ENCODE peak calls at places on chromosomes 4 and X, in nine cellular contexts. L is cardiac muscle cell, H is heart left ventricle, T is upper lobe of right lung, Z is lung, Q is heart right ventricle, S is WTC11, K is left lung, V is Calu3. B is an unnamed sample.

GRCh38 chrX:78105944-78106650 is 2.0 kb downstream of the PGK1 start:
- DNase-seq in L (no peak), H (no peak), T (no peak), Z (no peak), Q (no peak), S (no peak), K (no peak), V (no peak), B (no peak)

GRCh38 chr4:95217197-95217596 is 331.6 kb downstream of the UNC5C start:
- DNase-seq in L (no peak), H (no peak), T (no peak), Z (no peak), Q (no peak), S (no peak), K (no peak), V (no peak), B (no peak)

GRCh38 chr4:19947349-19947748 is 304.4 kb upstream of the SLIT2 start:
- DNase-seq in L (peak; percentile 81), H (no peak), T (no peak), Z (no peak), Q (no peak), S (no peak), K (no peak), V (no peak), B (no peak)

GRCh38 chr4:8820178-8821102 is 51.2 kb downstream of the HMX1 start:
- DNase-seq in L (no peak), H (peak; percentile 10), T (peak; percentile 40), Z (no peak), Q (no peak), S (no peak), K (peak; percentile 70), V (no peak), B (peak; percentile 54)

GRCh38 chrX:55312655-55313054 is 47.9 kb upstream of the PAGE3 start:
- DNase-seq in L (no peak), H (no peak), T (no peak), Z (no peak), Q (no peak), S (no peak), K (no peak), V (no peak), B (no peak)

GRCh38 chr4:1192091-1192492 is 19.7 kb upstream of the SPON2 start:
- DNase-seq in L (peak; percentile 98), H (peak; percentile 89), T (peak; percentile 78), Z (peak; percentile 79), Q (peak; percentile 90), S (no peak), K (peak; percentile 80), V (peak; percentile 66), B (peak; percentile 96)

GRCh38 chr4:73308286-73308685 is 49.7 kb upstream of the ANKRD17 start:
- DNase-seq in L (peak; percentile 55), H (no peak), T (no peak), Z (no peak), Q (no peak), S (no peak), K (no peak), V (no peak), B (no peak)

GRCh38 chr4:89365375-89366170 is 58.0 kb upstream of the GPRIN3 start:
- DNase-seq in L (no peak), H (no peak), T (no peak), Z (no peak), Q (no peak), S (no peak), K (no peak), V (no peak), B (no peak)

GRCh38 chrX:134764202-134764785 is 106.0 kb upstream of the PLAC1 start:
- DNase-seq in L (peak; percentile 25), H (no peak), T (no peak), Z (no peak), Q (no peak), S (no peak), K (no peak), V (peak; percentile 2), B (no peak)

GRCh38 chrX:153768311-153769157 is 4.5 kb downstream of the PLXNB3 start:
- DNase-seq in L (no peak), H (no peak), T (peak; percentile 39), Z (no peak), Q (no peak), S (no peak), K (peak; percentile 43), V (no peak), B (no peak)

GRCh38 chr4:28966982-28967381 is 1753.2 kb upstream of the PCDH7 start:
- DNase-seq in L (peak; percentile 0), H (no peak), T (no peak), Z (no peak), Q (no peak), S (no peak), K (no peak), V (no peak), B (no peak)

GRCh38 chr4:26931961-26932360 is 71.3 kb downstream of the STIM2 start:
- DNase-seq in L (peak; percentile 72), H (no peak), T (no peak), Z (no peak), Q (no peak), S (no peak), K (no peak), V (no peak), B (no peak)

GRCh38 chr4:155025762-155026457 is 182.5 kb upstream of the NPY2R start:
- DNase-seq in L (peak; percentile 81), H (no peak), T (no peak), Z (peak; percentile 31), Q (peak; percentile 6), S (peak; percentile 81), K (no peak), V (peak; percentile 36), B (no peak)

GRCh38 chr4:77044458-77045124 is 31.2 kb downstream of the CCNI start:
- DNase-seq in L (peak; percentile 74), H (no peak), T (no peak), Z (no peak), Q (no peak), S (no peak), K (no peak), V (no peak), B (no peak)

DNA sequence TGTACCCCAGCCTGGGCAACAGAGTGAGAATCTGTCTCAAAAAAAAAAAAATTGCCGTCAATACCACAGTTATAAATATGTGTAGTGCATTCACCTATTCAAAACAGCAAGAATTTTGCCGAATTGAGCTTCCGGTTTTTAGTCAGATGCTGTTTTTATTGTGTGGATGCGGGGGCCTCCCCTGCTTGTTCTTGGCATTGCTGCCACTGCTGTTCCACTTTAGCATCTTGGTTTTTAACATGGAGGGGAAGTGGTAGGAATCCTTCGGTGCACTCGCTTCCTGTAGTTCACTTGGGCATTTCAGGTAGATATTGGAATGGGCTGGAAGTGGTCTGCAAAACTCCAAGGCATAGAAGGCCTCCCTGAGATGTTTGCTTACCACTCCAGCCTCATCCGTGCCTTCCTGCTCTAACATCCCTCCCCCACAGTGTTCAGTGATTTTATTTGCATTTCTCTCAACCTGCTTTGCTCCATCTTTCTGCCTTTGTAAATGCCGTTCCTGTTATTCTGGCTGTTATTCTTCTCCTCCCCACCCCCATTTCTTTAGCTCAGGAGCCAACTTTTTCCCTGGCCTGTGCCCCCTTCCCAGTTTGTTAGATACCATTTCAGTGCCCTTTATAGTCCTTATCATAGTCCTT is 25.5 kb downstream of the MOB1B start:
- DNase-seq in L (no peak), H (no peak), T (no peak), Z (no peak), Q (no peak), S (no peak), K (no peak), V (no peak), B (no peak)
- TF ChIP-seq CTCF in L (no peak), H (no peak), T (no peak), Z (no peak), Q (no peak), S (no peak), K (no peak), V (no peak), B (no peak)

GRCh38 chrX:88136328-88136727 is 610.7 kb upstream of the CPXCR1 start:
- DNase-seq in L (no peak), H (no peak), T (no peak), Z (no peak), Q (no peak), S (no peak), K (no peak), V (no peak), B (no peak)

DNA sequence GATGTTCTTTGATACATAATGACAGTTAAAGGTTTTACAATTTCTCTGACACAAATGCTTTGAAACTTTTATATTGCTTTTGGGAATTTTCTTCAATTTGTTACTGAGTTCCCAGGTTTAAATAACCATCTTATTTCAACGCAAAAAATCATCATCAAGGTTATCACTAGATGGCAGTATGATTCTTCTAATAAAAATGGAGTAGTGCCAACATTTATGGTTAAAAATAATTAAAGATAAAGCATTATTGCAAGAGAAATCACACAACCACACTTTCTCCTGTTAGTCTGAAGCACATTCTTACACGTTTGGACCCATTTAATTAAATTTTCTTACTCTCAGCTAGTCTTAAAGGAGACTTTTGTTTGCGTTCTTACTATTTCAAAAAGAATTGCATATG is 611.3 kb upstream of the CPXCR1 start:
- DNase-seq in L (peak; percentile 0), H (no peak), T (no peak), Z (no peak), Q (no peak), S (no peak), K (no peak), V (no peak), B (no peak)
- TF ChIP-seq CTCF in L (no peak), H (no peak), T (peak; percentile 8), Z (no peak), Q (no peak), S (no peak), K (peak; percentile 8), V (no peak), B (no peak)

DNA sequence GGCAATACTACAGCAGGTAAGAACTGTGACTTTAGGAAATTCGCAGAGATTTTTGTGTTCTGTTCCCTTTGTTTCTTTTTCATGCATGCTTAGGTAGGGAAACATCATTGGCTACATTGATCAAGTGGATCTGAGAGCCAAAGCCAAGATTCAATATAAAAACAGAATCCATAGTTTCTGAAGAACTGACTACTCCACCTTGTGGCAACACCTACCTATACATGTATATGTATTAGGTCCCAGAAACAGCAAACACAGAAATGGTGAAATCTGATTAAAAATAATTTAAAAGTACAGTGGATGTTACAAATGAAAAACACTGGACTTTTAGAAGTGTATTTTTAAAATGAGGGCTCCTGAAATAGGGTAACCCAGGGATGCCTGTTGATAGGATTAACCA is 322.6 kb upstream of the MAOA start:
- DNase-seq in L (peak; percentile 1), H (no peak), T (no peak), Z (no peak), Q (no peak), S (no peak), K (no peak), V (no peak), B (no peak)
- TF ChIP-seq CTCF in L (no peak), H (no peak), T (peak; percentile 5), Z (no peak), Q (no peak), S (no peak), K (no peak), V (no peak), B (no peak)

DNA sequence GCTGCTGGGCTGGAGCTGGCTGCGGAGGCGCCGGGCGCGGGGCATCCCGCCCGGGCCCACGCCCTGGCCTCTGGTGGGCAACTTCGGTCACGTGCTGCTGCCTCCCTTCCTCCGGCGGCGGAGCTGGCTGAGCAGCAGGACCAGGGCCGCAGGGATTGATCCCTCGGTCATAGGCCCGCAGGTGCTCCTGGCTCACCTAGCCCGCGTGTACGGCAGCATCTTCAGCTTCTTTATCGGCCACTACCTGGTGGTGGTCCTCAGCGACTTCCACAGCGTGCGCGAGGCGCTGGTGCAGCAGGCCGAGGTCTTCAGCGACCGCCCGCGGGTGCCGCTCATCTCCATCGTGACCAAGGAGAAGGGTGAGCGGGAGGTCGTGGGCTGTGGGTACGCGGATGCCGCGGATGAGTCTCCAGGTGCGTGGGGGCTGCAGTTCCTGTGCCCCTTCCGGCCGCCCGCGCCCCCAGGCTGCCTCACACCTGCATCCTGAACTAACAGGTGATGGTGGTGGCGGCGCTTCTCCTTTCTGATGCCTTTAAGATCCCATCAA is 499 bp downstream of the CYP2U1 start:
- DNase-seq in L (no peak), H (peak; percentile 29), T (peak; percentile 72), Z (no peak), Q (peak; percentile 9), S (no peak), K (peak; percentile 80), V (no peak), B (peak; percentile 83)
- TF ChIP-seq CTCF in L (no peak), H (no peak), T (no peak), Z (no peak), Q (no peak), S (no peak), K (peak; percentile 17), V (no peak), B (no peak)

B was measured in lower leg skin.